ENCODE peak calls at places on chromosome 5, in six cellular contexts. H is GM23248; P is stimulated activated CD4-positive, alpha-beta T cell treated with anti-CD3 and anti-CD28 coated beads, Interleukin-2, amount 100 ng/mL, for 48 hours; N is neuronal stem cell; D is PC-9; R is HT1080. S is an unnamed sample.

GRCh38 chr5:93995126-93995621 is 253.8 kb upstream of the POU5F2 start:
- DNase-seq in H (peak; percentile 44), P (no peak), N (no peak), D (no peak), R (no peak), S (no peak)

GRCh38 chr5:55544341-55544740 is 9.6 kb upstream of the PLPP1 start:
- DNase-seq in H (peak; percentile 81), P (no peak), N (no peak), D (no peak), R (no peak), S (no peak)

GRCh38 chr5:78886650-78887230 is 98.4 kb downstream of the ARSB start:
- DNase-seq in H (peak; percentile 47), P (no peak), N (no peak), D (no peak), R (peak; percentile 11), S (no peak)

GRCh38 chr5:179342577-179342976 is 2.7 kb downstream of the ADAMTS2 start:
- DNase-seq in H (peak; percentile 87), P (no peak), N (no peak), D (no peak), R (no peak), S (no peak)

GRCh38 chr5:176542135-176542595 is 5.0 kb upstream of the RNF44 start:
- DNase-seq in H (no peak), P (peak; percentile 46), N (no peak), D (no peak), R (no peak), S (no peak)

GRCh38 chr5:131270809-131271208 is 7.0 kb downstream of the CDC42SE2 start:
- DNase-seq in H (peak; percentile 68), P (no peak), N (no peak), D (peak; percentile 30), R (peak; percentile 79), S (no peak)

GRCh38 chr5:133459474-133460155 is 152.7 kb downstream of the FSTL4 start:
- DNase-seq in H (no peak), P (no peak), N (no peak), D (no peak), R (peak; percentile 35), S (no peak)

GRCh38 chr5:127586371-127586770 is 62.5 kb upstream of the CTXN3 start:
- DNase-seq in H (no peak), P (no peak), N (no peak), D (no peak), R (no peak), S (no peak)

GRCh38 chr5:43309657-43310056 is 3.6 kb downstream of the HMGCS1 start:
- DNase-seq in H (no peak), P (no peak), N (no peak), D (peak; percentile 46), R (no peak), S (no peak)

GRCh38 chr5:135138116-135138850 is 104.3 kb upstream of the PITX1 start:
- DNase-seq in H (peak; percentile 35), P (no peak), N (no peak), D (no peak), R (no peak), S (no peak)

GRCh38 chr5:150214289-150214688 is 24.4 kb downstream of the SLC6A7 start:
- DNase-seq in H (peak; percentile 78), P (no peak), N (no peak), D (no peak), R (no peak), S (no peak)

GRCh38 chr5:145471831-145472616 is 363.1 kb downstream of the PRELID2 start:
- DNase-seq in H (peak; percentile 18), P (no peak), N (peak; percentile 23), D (peak; percentile 31), R (peak; percentile 76), S (no peak)

GRCh38 chr5:59069438-59070079 is 486.7 kb downstream of the RAB3C start:
- DNase-seq in H (peak; percentile 96), P (no peak), N (peak; percentile 8), D (peak; percentile 23), R (peak; percentile 98), S (no peak)

GRCh38 chr5:167794121-167794520 is 497.3 kb upstream of the WWC1 start:
- DNase-seq in H (no peak), P (no peak), N (no peak), D (no peak), R (no peak), S (no peak)

GRCh38 chr5:158462349-158463114 is 603.6 kb upstream of the CLINT1 start:
- DNase-seq in H (no peak), P (no peak), N (no peak), D (no peak), R (no peak), S (no peak)

GRCh38 chr5:151739939-151740335 is 18.5 kb downstream of the ATOX1 start:
- DNase-seq in H (peak; percentile 94), P (no peak), N (no peak), D (no peak), R (peak; percentile 89), S (no peak)

GRCh38 chr5:134551891-134552290 is 26.4 kb downstream of the JADE2 start:
- DNase-seq in H (peak; percentile 47), P (no peak), N (no peak), D (peak; percentile 52), R (peak; percentile 60), S (no peak)

GRCh38 chr5:34914671-34915138 is 599 bp downstream of the RAD1 start:
- DNase-seq in H (peak; percentile 54), P (peak; percentile 10), N (no peak), D (no peak), R (no peak), S (no peak)

GRCh38 chr5:169904059-169904458 is 76.2 kb downstream of the INSYN2B start:
- DNase-seq in H (peak; percentile 59), P (no peak), N (no peak), D (no peak), R (no peak), S (no peak)

GRCh38 chr5:107551088-107551487 is 119.6 kb downstream of the EFNA5 start:
- DNase-seq in H (no peak), P (no peak), N (no peak), D (no peak), R (no peak), S (no peak)

GRCh38 chr5:149011084-149011483 is 51.8 kb downstream of the SH3TC2 start:
- DNase-seq in H (no peak), P (no peak), N (no peak), D (peak; percentile 92), R (peak; percentile 82), S (no peak)

GRCh38 chr5:96342581-96342980 is 90.5 kb downstream of the PCSK1 start:
- DNase-seq in H (peak; percentile 15), P (no peak), N (no peak), D (no peak), R (no peak), S (no peak)

GRCh38 chr5:86929123-86929766 is 311.5 kb downstream of the COX7C start:
- DNase-seq in H (no peak), P (no peak), N (peak; percentile 3), D (no peak), R (no peak), S (no peak)

GRCh38 chr5:165201364-165202143 is 1696.1 kb downstream of the MAT2B start:
- DNase-seq in H (no peak), P (no peak), N (no peak), D (no peak), R (peak; percentile 69), S (no peak)

GRCh38 chr5:176540956-176541337 is 3.7 kb upstream of the RNF44 start:
- DNase-seq in H (no peak), P (no peak), N (no peak), D (no peak), R (no peak), S (no peak)

GRCh38 chr5:33969572-33970452 is 14.7 kb downstream of the SLC45A2 start:
- DNase-seq in H (peak; percentile 79), P (no peak), N (peak; percentile 36), D (peak; percentile 59), R (peak; percentile 48), S (peak; percentile 42)

GRCh38 chr5:107477492-107477891 is 193.2 kb downstream of the EFNA5 start:
- DNase-seq in H (no peak), P (no peak), N (no peak), D (no peak), R (no peak), S (no peak)

GRCh38 chr5:166377756-166378155 is 1913.7 kb upstream of the WWC1 start:
- DNase-seq in H (no peak), P (no peak), N (no peak), D (no peak), R (no peak), S (no peak)

GRCh38 chr5:114324282-114324681 is 37.6 kb upstream of the KCNN2 start:
- DNase-seq in H (no peak), P (no peak), N (no peak), D (no peak), R (no peak), S (no peak)

GRCh38 chr5:175460126-175460525 is 16.1 kb upstream of the DRD1 start:
- DNase-seq in H (peak; percentile 50), P (no peak), N (no peak), D (no peak), R (peak; percentile 14), S (no peak)

GRCh38 chr5:25963251-25964008 is 1075.0 kb downstream of the CDH9 start:
- DNase-seq in H (no peak), P (no peak), N (no peak), D (no peak), R (peak; percentile 40), S (no peak)

GRCh38 chr5:181164076-181164952 is 16.9 kb downstream of the OR2V2 start:
- DNase-seq in H (peak; percentile 17), P (no peak), N (no peak), D (no peak), R (peak; percentile 79), S (no peak)

GRCh38 chr5:172753101-172753500 is 17.9 kb downstream of the DUSP1 start:
- DNase-seq in H (no peak), P (no peak), N (no peak), D (no peak), R (no peak), S (no peak)

GRCh38 chr5:73373814-73374510 is 74.6 kb downstream of the FOXD1 start:
- DNase-seq in H (no peak), P (no peak), N (no peak), D (no peak), R (peak; percentile 47), S (no peak)

GRCh38 chr5:142881076-142881466 is 110.9 kb downstream of the ARHGAP26 start:
- DNase-seq in H (peak; percentile 91), P (no peak), N (peak; percentile 43), D (no peak), R (peak; percentile 35), S (no peak)

GRCh38 chr5:136082390-136083193 is 50.1 kb upstream of the SMAD5 start:
- DNase-seq in H (peak; percentile 89), P (peak; percentile 67), N (peak; percentile 64), D (peak; percentile 74), R (peak; percentile 69), S (peak; percentile 34)

GRCh38 chr5:108636135-108636888 is 111.4 kb upstream of the FER start:
- DNase-seq in H (no peak), P (no peak), N (no peak), D (no peak), R (no peak), S (no peak)

GRCh38 chr5:9094582-9094981 is 451.3 kb downstream of the SEMA5A start:
- DNase-seq in H (peak; percentile 70), P (no peak), N (no peak), D (no peak), R (no peak), S (no peak)

GRCh38 chr5:132334812-132335211 is 34.7 kb upstream of the SLC22A5 start:
- DNase-seq in H (no peak), P (no peak), N (no peak), D (no peak), R (peak; percentile 44), S (no peak)

S was measured in GM19239.